ENCODE peak calls at places on chromosomes 11 and 22, in four cellular contexts. M is K562, Y is GM12878, E is HL-60. H is an unnamed sample.
A peak's percentile ranks its signal among the peaks of the same experiment; 100 is the strongest.

GRCh38 chr22:42399315-42400271 is 32.6 kb downstream of the NFAM1 start:
- DNase-seq in E (peak; percentile 37), Y (no peak), M (peak; percentile 78), H (no peak)

GRCh38 chr22:49770454-49771265 is 57.0 kb downstream of the BRD1 start:
- DNase-seq in Y (no peak), E (no peak), M (no peak), H (no peak)

GRCh38 chr22:27164781-27165503 is 507.6 kb downstream of the MIAT start:
- DNase-seq in M (no peak), Y (no peak), E (no peak), H (no peak)

GRCh38 chr11:2892215-2893020 is 6.8 kb upstream of the CDKN1C start:
- DNase-seq in M (peak; percentile 80), Y (no peak), E (peak; percentile 73), H (peak; percentile 82)

GRCh38 chr11:134391170-134391569 is 20.9 kb downstream of the B3GAT1 start:
- DNase-seq in Y (no peak), M (no peak), E (no peak), H (no peak)

GRCh38 chr11:83779876-83780275 is 493.7 kb upstream of the CCDC90B start:
- DNase-seq in E (no peak), M (no peak), Y (no peak), H (no peak)

GRCh38 chr11:134170177-134170908 is 53.4 kb downstream of the NCAPD3 start:
- DNase-seq in Y (no peak), E (no peak), M (no peak), H (no peak)

GRCh38 chr22:20183101-20183500 is 32.2 kb upstream of the CCDC188 start:
- DNase-seq in Y (no peak), E (no peak), M (no peak), H (no peak)

GRCh38 chr22:23849009-23850006 is 8.4 kb upstream of the SLC2A11 start:
- DNase-seq in Y (no peak), M (peak; percentile 78), E (peak; percentile 71), H (peak; percentile 89)

GRCh38 chr22:49005557-49005956 is 822.1 kb downstream of the BRD1 start:
- DNase-seq in Y (no peak), E (no peak), M (no peak), H (no peak)

GRCh38 chr11:72700026-72700610 is 25.9 kb upstream of the PDE2A start:
- DNase-seq in Y (no peak), M (no peak), E (no peak), H (no peak)

GRCh38 chr22:26718488-26718887 is 61.1 kb downstream of the MIAT start:
- DNase-seq in Y (no peak), E (no peak), M (no peak), H (no peak)

GRCh38 chr22:32476804-32477203 is 2.2 kb downstream of the FBXO7 start:
- DNase-seq in M (no peak), Y (no peak), E (no peak), H (no peak)

GRCh38 chr22:38835888-38836301 is 7.9 kb downstream of the NPTXR start:
- DNase-seq in E (no peak), M (no peak), Y (no peak), H (no peak)

GRCh38 chr22:46386312-46386711 is 50.8 kb downstream of the TRMU start:
- DNase-seq in Y (no peak), E (no peak), M (no peak), H (no peak)

GRCh38 chr11:35792148-35792845 is 129.7 kb downstream of the TRIM44 start:
- DNase-seq in E (no peak), M (no peak), Y (no peak), H (no peak)

GRCh38 chr22:46078241-46079092 is 71.9 kb upstream of the PPARA start:
- DNase-seq in M (no peak), E (no peak), Y (no peak), H (no peak)

GRCh38 chr11:103349595-103349994 is 240.4 kb downstream of the DYNC2H1 start:
- DNase-seq in E (no peak), Y (no peak), M (no peak), H (no peak)

GRCh38 chr11:113278925-113279324 is 35.5 kb upstream of the TTC12 start:
- DNase-seq in Y (no peak), E (no peak), M (no peak), H (no peak)

GRCh38 chr11:79973701-79974626 is 533.1 kb upstream of the TENM4 start:
- DNase-seq in E (no peak), Y (no peak), M (no peak), H (no peak)

GRCh38 chr22:29710922-29711593 is 8.7 kb upstream of the CABP7 start:
- DNase-seq in Y (no peak), E (no peak), M (no peak), H (no peak)

GRCh38 chr11:132604446-132604845 is 927.9 kb downstream of the OPCML start:
- DNase-seq in M (no peak), E (no peak), Y (no peak), H (no peak)

GRCh38 chr11:13667245-13667644 is 1.2 kb upstream of the FAR1 start:
- DNase-seq in E (no peak), Y (no peak), M (no peak), H (no peak)

GRCh38 chr11:96259053-96259837 is 83.8 kb downstream of the MAML2 start:
- DNase-seq in M (no peak), Y (no peak), E (no peak), H (no peak)

GRCh38 chr11:57460017-57460755 is at the start of gene RTN4RL2:
- DNase-seq in M (peak; percentile 84), Y (no peak), E (peak; percentile 69), H (peak; percentile 84)

GRCh38 chr11:19241260-19242183 is 777 bp upstream of the E2F8 start:
- DNase-seq in Y (no peak), M (peak; percentile 73), E (peak; percentile 62), H (peak; percentile 70)

GRCh38 chr11:134289789-134290188 is 13.6 kb downstream of the GLB1L3 start:
- DNase-seq in Y (no peak), M (peak; percentile 30), E (no peak), H (no peak)

GRCh38 chr11:98455500-98456186 is 565.1 kb upstream of the CNTN5 start:
- DNase-seq in Y (no peak), E (no peak), M (peak; percentile 26), H (no peak)

GRCh38 chr22:44337658-44338004 is 24.9 kb upstream of the SHISAL1 start:
- DNase-seq in Y (no peak), M (peak; percentile 42), E (no peak), H (no peak)

GRCh38 chr11:118230088-118230487 is 5.3 kb upstream of the JAML start:
- DNase-seq in M (no peak), E (no peak), Y (no peak), H (no peak)

GRCh38 chr11:13140028-13140870 is 131.1 kb downstream of the RASSF10 start:
- DNase-seq in E (no peak), Y (peak; percentile 57), M (no peak), H (no peak)

GRCh38 chr22:29480262-29480511 is 169 bp downstream of the NEFH start:
- DNase-seq in M (no peak), E (no peak), Y (no peak), H (no peak)

GRCh38 chr11:61138940-61139339 is 22.3 kb downstream of the VPS37C start:
- DNase-seq in M (no peak), E (no peak), Y (no peak), H (no peak)

GRCh38 chr22:49780281-49780991 is 47.2 kb downstream of the BRD1 start:
- DNase-seq in E (no peak), M (no peak), Y (no peak), H (no peak)

GRCh38 chr11:465896-466538 is 15.9 kb downstream of the PTDSS2 start:
- DNase-seq in E (peak; percentile 77), Y (no peak), M (no peak), H (no peak)
- TF ChIP-seq POLR2AphosphoS5 in E (no peak), Y (no peak), M (no peak), H (no peak)

DNA sequence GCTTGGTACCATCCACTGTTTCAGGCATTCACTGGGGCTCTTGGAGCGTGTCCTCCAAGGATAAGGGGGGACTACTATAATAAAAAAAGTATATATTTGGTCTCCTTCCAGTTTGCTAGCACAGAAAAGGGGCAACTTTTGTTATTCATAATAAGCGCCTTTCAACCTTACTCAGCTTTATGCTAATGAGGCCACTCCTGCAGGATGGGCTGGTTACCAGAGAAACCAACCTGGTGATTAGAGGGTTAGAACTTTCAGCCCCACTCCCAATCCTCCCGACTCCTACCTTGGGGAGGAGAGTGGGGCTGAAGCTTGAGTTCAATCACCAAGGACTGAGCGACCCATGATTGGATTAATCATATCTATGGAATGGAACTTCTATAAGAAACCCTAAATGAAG is 31.8 kb downstream of the PPFIBP2 start:
- DNase-seq in M (no peak), Y (no peak), E (no peak), H (no peak)
- TF ChIP-seq SPI1 in M (no peak), Y (no peak), E (no peak), H (no peak)

DNA sequence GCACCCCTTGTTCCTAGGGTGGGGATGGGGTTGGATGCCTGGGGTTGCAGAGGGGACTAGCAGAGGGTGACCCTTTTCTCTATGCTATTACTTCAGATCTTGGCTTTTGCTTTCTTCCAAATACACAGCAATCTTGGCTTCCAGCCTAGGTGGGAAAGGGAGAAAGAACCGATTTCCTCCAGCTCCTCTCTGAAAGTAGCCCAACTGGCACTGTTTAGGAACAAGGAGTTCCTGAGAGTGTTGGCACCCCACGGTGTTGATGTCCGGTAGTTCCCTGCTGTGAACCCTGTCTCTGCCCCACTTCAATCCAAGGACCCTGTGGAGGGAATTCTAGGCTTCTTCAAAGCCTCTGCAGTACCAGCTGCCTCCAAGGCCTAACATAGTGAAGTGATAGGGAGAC is 1.1 kb upstream of the SLC3A2 start:
- DNase-seq in Y (no peak), M (no peak), E (no peak), H (no peak)
- TF ChIP-seq POLR2AphosphoS5 in Y (no peak), M (no peak), E (no peak), H (no peak)

DNA sequence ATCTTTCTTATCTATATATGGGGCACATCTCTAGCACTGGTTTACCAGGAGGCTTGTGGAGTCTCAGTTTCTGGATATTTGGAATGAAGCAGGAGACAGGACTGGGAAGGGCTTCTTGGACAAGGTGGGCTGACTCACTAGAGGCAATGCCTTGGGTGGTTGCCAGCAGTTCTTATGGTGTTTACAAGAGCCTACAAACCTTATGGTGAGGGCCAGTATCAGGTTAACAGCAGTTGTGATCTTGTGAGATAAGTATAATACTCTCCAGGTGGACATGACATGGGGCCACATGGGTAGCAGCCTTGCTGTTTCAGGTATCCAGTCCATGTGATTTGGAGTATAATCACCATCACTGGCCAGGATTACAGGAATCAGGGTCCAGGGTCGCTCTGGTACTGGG is 10.2 kb downstream of the FUT4 start:
- DNase-seq in M (peak; percentile 51), Y (no peak), E (no peak), H (no peak)
- TF ChIP-seq SPI1 in M (no peak), Y (no peak), E (no peak), H (no peak)

GRCh38 chr11:130449246-130449990 is 973 bp downstream of the ADAMTS15 start:
- DNase-seq in E (no peak), Y (no peak), M (no peak), H (no peak)

GRCh38 chr11:130452171-130452570 is 3.7 kb downstream of the ADAMTS15 start:
- DNase-seq in M (no peak), E (no peak), Y (no peak), H (no peak)

GRCh38 chr11:130449996-130450419 is 1.6 kb downstream of the ADAMTS15 start:
- DNase-seq in M (peak; percentile 5), Y (no peak), E (no peak), H (no peak)

GRCh38 chr11:130452941-130453340 is 4.5 kb downstream of the ADAMTS15 start:
- DNase-seq in E (no peak), Y (no peak), M (no peak), H (no peak)

GRCh38 chr11:130451261-130452019 is 3.0 kb downstream of the ADAMTS15 start:
- DNase-seq in E (no peak), M (no peak), Y (no peak), H (no peak)
- TF ChIP-seq POLR2AphosphoS5 in E (no peak), M (no peak), Y (no peak), H (no peak)

H was measured in GM12891.